ENCODE peak calls at places on chromosomes 13 and 19, in ten cellular contexts. One of them, this sample, is unnamed.

GRCh38 chr19:38842439-38843174 is 7.2 kb downstream of the HNRNPL start:
- DNase-seq in thyroid gland: peak; percentile 15
- DNase-seq in heart left ventricle: no peak
- DNase-seq in tibial nerve: no peak
- DNase-seq in H1: no peak
- DNase-seq in aorta: no peak
- DNase-seq in cardiac muscle cell: no peak
- DNase-seq in K562: no peak
- DNase-seq in body of pancreas: no peak
- DNase-seq in thoracic aorta: no peak
- DNase-seq in this sample: peak; percentile 84

GRCh38 chr13:44734204-44734707 is 158.1 kb upstream of the TSC22D1 start:
- DNase-seq in body of pancreas: peak; percentile 58
- DNase-seq in aorta: no peak
- DNase-seq in thyroid gland: peak; percentile 60
- DNase-seq in heart left ventricle: peak; percentile 75
- DNase-seq in H1: no peak
- DNase-seq in thoracic aorta: no peak
- DNase-seq in cardiac muscle cell: no peak
- DNase-seq in K562: no peak
- DNase-seq in tibial nerve: no peak
- DNase-seq in this sample: no peak

GRCh38 chr19:40689339-40690049 is 957 bp downstream of the NUMBL start:
- DNase-seq in thoracic aorta: no peak
- DNase-seq in thyroid gland: no peak
- DNase-seq in aorta: no peak
- DNase-seq in cardiac muscle cell: no peak
- DNase-seq in body of pancreas: peak; percentile 24
- DNase-seq in heart left ventricle: peak; percentile 59
- DNase-seq in K562: peak; percentile 59
- DNase-seq in tibial nerve: no peak
- DNase-seq in H1: peak; percentile 58
- DNase-seq in this sample: no peak

GRCh38 chr19:6066661-6067646 is 43.3 kb downstream of the RFX2 start:
- DNase-seq in aorta: peak; percentile 97
- DNase-seq in H1: peak; percentile 68
- DNase-seq in tibial nerve: peak; percentile 88
- DNase-seq in body of pancreas: peak; percentile 96
- DNase-seq in heart left ventricle: peak; percentile 91
- DNase-seq in thyroid gland: peak; percentile 85
- DNase-seq in thoracic aorta: peak; percentile 96
- DNase-seq in K562: peak; percentile 56
- DNase-seq in cardiac muscle cell: peak; percentile 73
- DNase-seq in this sample: no peak

GRCh38 chr13:22517544-22517943 is 663.2 kb upstream of the SGCG start:
- DNase-seq in K562: no peak
- DNase-seq in heart left ventricle: no peak
- DNase-seq in aorta: no peak
- DNase-seq in thyroid gland: no peak
- DNase-seq in body of pancreas: no peak
- DNase-seq in thoracic aorta: no peak
- DNase-seq in H1: no peak
- DNase-seq in tibial nerve: no peak
- DNase-seq in cardiac muscle cell: no peak
- DNase-seq in this sample: no peak

GRCh38 chr13:32023096-32023495 is 8.5 kb upstream of the FRY start:
- DNase-seq in heart left ventricle: no peak
- DNase-seq in thyroid gland: no peak
- DNase-seq in K562: no peak
- DNase-seq in thoracic aorta: no peak
- DNase-seq in tibial nerve: no peak
- DNase-seq in body of pancreas: no peak
- DNase-seq in H1: no peak
- DNase-seq in cardiac muscle cell: no peak
- DNase-seq in aorta: no peak
- DNase-seq in this sample: no peak

GRCh38 chr13:73303858-73304257 is 245.1 kb downstream of the KLF5 start:
- DNase-seq in thoracic aorta: no peak
- DNase-seq in aorta: no peak
- DNase-seq in H1: no peak
- DNase-seq in K562: no peak
- DNase-seq in thyroid gland: no peak
- DNase-seq in cardiac muscle cell: no peak
- DNase-seq in body of pancreas: no peak
- DNase-seq in heart left ventricle: no peak
- DNase-seq in tibial nerve: no peak
- DNase-seq in this sample: no peak

GRCh38 chr19:4052993-4053422 is 13.7 kb downstream of the ZBTB7A start:
- DNase-seq in tibial nerve: no peak
- DNase-seq in aorta: no peak
- DNase-seq in H1: no peak
- DNase-seq in body of pancreas: no peak
- DNase-seq in cardiac muscle cell: no peak
- DNase-seq in thoracic aorta: no peak
- DNase-seq in K562: no peak
- DNase-seq in heart left ventricle: no peak
- DNase-seq in thyroid gland: no peak
- DNase-seq in this sample: no peak

GRCh38 chr19:15268192-15268927 is 36.1 kb upstream of the EPHX3 start:
- DNase-seq in cardiac muscle cell: no peak
- DNase-seq in thyroid gland: no peak
- DNase-seq in H1: no peak
- DNase-seq in tibial nerve: no peak
- DNase-seq in aorta: no peak
- DNase-seq in thoracic aorta: no peak
- DNase-seq in heart left ventricle: no peak
- DNase-seq in K562: no peak
- DNase-seq in body of pancreas: no peak
- DNase-seq in this sample: no peak

GRCh38 chr19:15269806-15270205 is 37.6 kb upstream of the EPHX3 start:
- DNase-seq in aorta: no peak
- DNase-seq in H1: no peak
- DNase-seq in cardiac muscle cell: no peak
- DNase-seq in tibial nerve: no peak
- DNase-seq in body of pancreas: no peak
- DNase-seq in thyroid gland: no peak
- DNase-seq in K562: no peak
- DNase-seq in thoracic aorta: no peak
- DNase-seq in heart left ventricle: no peak
- DNase-seq in this sample: no peak

GRCh38 chr19:15265849-15266248 is 33.6 kb upstream of the EPHX3 start:
- DNase-seq in body of pancreas: peak; percentile 99
- DNase-seq in cardiac muscle cell: no peak
- DNase-seq in heart left ventricle: peak; percentile 91
- DNase-seq in tibial nerve: peak; percentile 82
- DNase-seq in aorta: peak; percentile 97
- DNase-seq in K562: no peak
- DNase-seq in thoracic aorta: peak; percentile 73
- DNase-seq in H1: no peak
- DNase-seq in thyroid gland: peak; percentile 96
- DNase-seq in this sample: no peak

GRCh38 chr19:15266683-15267082 is 34.4 kb upstream of the EPHX3 start:
- DNase-seq in thyroid gland: no peak
- DNase-seq in cardiac muscle cell: no peak
- DNase-seq in tibial nerve: no peak
- DNase-seq in aorta: no peak
- DNase-seq in heart left ventricle: no peak
- DNase-seq in thoracic aorta: no peak
- DNase-seq in H1: no peak
- DNase-seq in body of pancreas: no peak
- DNase-seq in K562: no peak
- DNase-seq in this sample: no peak

DNA sequence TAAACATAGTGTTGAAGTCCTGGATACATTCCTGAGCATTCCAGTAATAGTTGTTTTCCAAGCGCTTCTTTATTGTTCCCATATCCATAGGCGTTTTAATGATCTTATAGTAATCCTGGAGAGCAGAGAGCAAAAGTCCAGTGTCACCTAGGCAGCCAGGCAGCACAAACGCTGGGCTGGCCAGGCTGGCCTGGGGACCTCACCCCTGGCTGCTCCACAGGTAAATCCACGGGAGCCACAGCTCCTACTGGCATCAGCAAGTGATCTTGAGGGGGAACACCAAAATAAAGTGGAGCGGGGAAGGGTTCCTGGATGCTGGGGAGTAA is 36.6 kb upstream of the EPHX3 start:
- DNase-seq in body of pancreas: no peak
- DNase-seq in cardiac muscle cell: no peak
- DNase-seq in thoracic aorta: no peak
- DNase-seq in H1: no peak
- DNase-seq in heart left ventricle: no peak
- DNase-seq in thyroid gland: no peak
- DNase-seq in K562: no peak
- DNase-seq in tibial nerve: no peak
- DNase-seq in aorta: no peak
- DNase-seq in this sample: no peak
- H3K36me3 ChIP-seq in body of pancreas: peaks cover 8% of the 10 kb centered on the region
- H3K36me3 ChIP-seq in cardiac muscle cell: peaks cover 23% of the 10 kb centered on the region
- H3K36me3 ChIP-seq in thoracic aorta: peaks cover 43% of the 10 kb centered on the region
- H3K36me3 ChIP-seq in H1: peaks cover 28% of the 10 kb centered on the region
- H3K36me3 ChIP-seq in heart left ventricle: peaks cover 86% of the 10 kb centered on the region
- H3K36me3 ChIP-seq in thyroid gland: peaks cover 44% of the 10 kb centered on the region
- H3K36me3 ChIP-seq in K562: peaks cover 100% of the 10 kb centered on the region
- H3K36me3 ChIP-seq in tibial nerve: peaks cover 18% of the 10 kb centered on the region
- H3K36me3 ChIP-seq in aorta: peaks cover 8% of the 10 kb centered on the region
- H3K36me3 ChIP-seq in this sample: peaks cover 85% of the 10 kb centered on the region

GRCh38 chr13:99995503-99996176 is 14.1 kb downstream of the ZIC2 start:
- DNase-seq in cardiac muscle cell: no peak
- DNase-seq in heart left ventricle: no peak
- DNase-seq in thoracic aorta: no peak
- DNase-seq in aorta: no peak
- DNase-seq in K562: no peak
- DNase-seq in H1: no peak
- DNase-seq in tibial nerve: no peak
- DNase-seq in body of pancreas: no peak
- DNase-seq in thyroid gland: no peak
- DNase-seq in this sample: peak; percentile 13

GRCh38 chr13:99998261-99998660 is 16.7 kb downstream of the ZIC2 start:
- DNase-seq in thyroid gland: no peak
- DNase-seq in body of pancreas: no peak
- DNase-seq in thoracic aorta: no peak
- DNase-seq in heart left ventricle: no peak
- DNase-seq in cardiac muscle cell: no peak
- DNase-seq in tibial nerve: no peak
- DNase-seq in H1: peak; percentile 44
- DNase-seq in aorta: no peak
- DNase-seq in K562: no peak
- DNase-seq in this sample: no peak

GRCh38 chr13:99997702-99998219 is 16.2 kb downstream of the ZIC2 start:
- DNase-seq in cardiac muscle cell: no peak
- DNase-seq in K562: no peak
- DNase-seq in thyroid gland: no peak
- DNase-seq in thoracic aorta: no peak
- DNase-seq in tibial nerve: no peak
- DNase-seq in aorta: no peak
- DNase-seq in body of pancreas: no peak
- DNase-seq in H1: no peak
- DNase-seq in heart left ventricle: no peak
- DNase-seq in this sample: no peak

GRCh38 chr13:99995104-99995502 is 13.5 kb downstream of the ZIC2 start:
- DNase-seq in thoracic aorta: no peak
- DNase-seq in body of pancreas: no peak
- DNase-seq in K562: no peak
- DNase-seq in heart left ventricle: no peak
- DNase-seq in aorta: no peak
- DNase-seq in tibial nerve: no peak
- DNase-seq in cardiac muscle cell: no peak
- DNase-seq in thyroid gland: no peak
- DNase-seq in H1: no peak
- DNase-seq in this sample: no peak

DNA sequence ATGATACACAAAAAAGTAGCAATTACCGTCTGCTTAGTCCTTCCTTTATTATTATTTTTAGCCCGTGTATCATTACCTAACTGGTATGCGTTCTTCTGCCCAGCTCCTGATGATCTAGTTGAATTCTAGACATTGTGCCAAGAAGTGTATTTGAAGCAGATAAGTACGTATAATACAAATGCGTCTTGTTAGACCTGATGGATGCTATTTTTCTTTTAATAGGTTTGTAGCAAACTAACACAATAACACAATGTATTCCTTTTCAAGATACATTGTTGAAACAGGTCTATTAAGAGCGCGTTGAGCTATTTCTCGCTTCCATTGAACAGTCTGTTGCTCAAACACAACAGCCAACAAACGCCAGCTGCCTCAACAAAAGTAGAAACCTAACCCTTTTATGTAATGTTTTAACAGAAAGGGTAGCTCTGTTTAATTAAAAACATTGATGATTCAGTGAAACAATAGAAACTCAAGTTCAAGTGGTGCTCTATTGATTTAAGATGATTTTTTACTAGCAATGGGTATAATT is 14.7 kb downstream of the ZIC2 start:
- DNase-seq in cardiac muscle cell: no peak
- DNase-seq in H1: no peak
- DNase-seq in K562: no peak
- DNase-seq in thoracic aorta: no peak
- DNase-seq in body of pancreas: no peak
- DNase-seq in thyroid gland: no peak
- DNase-seq in aorta: no peak
- DNase-seq in heart left ventricle: no peak
- DNase-seq in tibial nerve: no peak
- DNase-seq in this sample: no peak
- H3K27me3 ChIP-seq in cardiac muscle cell: peaks cover 83% of the 10 kb centered on the region
- H3K27me3 ChIP-seq in H1: peaks cover 52% of the 10 kb centered on the region
- H3K27me3 ChIP-seq in K562: peaks cover 8% of the 10 kb centered on the region
- H3K27me3 ChIP-seq in thoracic aorta: peaks cover 55% of the 10 kb centered on the region
- H3K27me3 ChIP-seq in body of pancreas: peaks cover 13% of the 10 kb centered on the region
- H3K27me3 ChIP-seq in thyroid gland: peaks cover 66% of the 10 kb centered on the region
- H3K27me3 ChIP-seq in aorta: no peaks in the 10 kb centered on the region
- H3K27me3 ChIP-seq in heart left ventricle: peaks cover 86% of the 10 kb centered on the region
- H3K27me3 ChIP-seq in tibial nerve: peaks cover 99% of the 10 kb centered on the region
- H3K27me3 ChIP-seq in this sample: peaks cover 53% of the 10 kb centered on the region

GRCh38 chr19:2039082-2039958 is 11.7 kb downstream of the MKNK2 start:
- DNase-seq in body of pancreas: no peak
- DNase-seq in heart left ventricle: no peak
- DNase-seq in tibial nerve: no peak
- DNase-seq in cardiac muscle cell: no peak
- DNase-seq in H1: peak; percentile 43
- DNase-seq in thyroid gland: no peak
- DNase-seq in K562: peak; percentile 35
- DNase-seq in thoracic aorta: no peak
- DNase-seq in aorta: peak; percentile 76
- DNase-seq in this sample: no peak
- H3K36me3 ChIP-seq in body of pancreas: peaks cover 20% of the 10 kb centered on the region
- H3K36me3 ChIP-seq in heart left ventricle: peaks cover 60% of the 10 kb centered on the region
- H3K36me3 ChIP-seq in tibial nerve: peaks cover 33% of the 10 kb centered on the region
- H3K36me3 ChIP-seq in cardiac muscle cell: no peaks in the 10 kb centered on the region
- H3K36me3 ChIP-seq in H1: peaks cover 7% of the 10 kb centered on the region
- H3K36me3 ChIP-seq in thyroid gland: peaks cover 52% of the 10 kb centered on the region
- H3K36me3 ChIP-seq in K562: peaks cover 62% of the 10 kb centered on the region
- H3K36me3 ChIP-seq in thoracic aorta: peaks cover 40% of the 10 kb centered on the region
- H3K36me3 ChIP-seq in aorta: peaks cover 3% of the 10 kb centered on the region
- H3K36me3 ChIP-seq in this sample: peaks cover 42% of the 10 kb centered on the region

GRCh38 chr19:719636-720377 is 11.1 kb downstream of the PALM start:
- DNase-seq in K562: peak; percentile 91
- DNase-seq in thyroid gland: no peak
- DNase-seq in tibial nerve: no peak
- DNase-seq in aorta: no peak
- DNase-seq in thoracic aorta: no peak
- DNase-seq in body of pancreas: no peak
- DNase-seq in H1: peak; percentile 59
- DNase-seq in cardiac muscle cell: no peak
- DNase-seq in heart left ventricle: no peak
- DNase-seq in this sample: no peak

GRCh38 chr19:718251-719024 is 9.7 kb downstream of the PALM start:
- DNase-seq in thyroid gland: no peak
- DNase-seq in H1: peak; percentile 60
- DNase-seq in K562: no peak
- DNase-seq in aorta: no peak
- DNase-seq in body of pancreas: no peak
- DNase-seq in heart left ventricle: no peak
- DNase-seq in tibial nerve: no peak
- DNase-seq in cardiac muscle cell: no peak
- DNase-seq in thoracic aorta: no peak
- DNase-seq in this sample: no peak

GRCh38 chr19:722553-723101 is 13.9 kb downstream of the PALM start:
- DNase-seq in cardiac muscle cell: no peak
- DNase-seq in thoracic aorta: no peak
- DNase-seq in body of pancreas: no peak
- DNase-seq in tibial nerve: no peak
- DNase-seq in thyroid gland: peak; percentile 17
- DNase-seq in aorta: no peak
- DNase-seq in H1: no peak
- DNase-seq in K562: no peak
- DNase-seq in heart left ventricle: no peak
- DNase-seq in this sample: no peak

GRCh38 chr19:719081-719512 is 10.4 kb downstream of the PALM start:
- DNase-seq in tibial nerve: peak; percentile 58
- DNase-seq in thyroid gland: peak; percentile 21
- DNase-seq in H1: peak; percentile 60
- DNase-seq in body of pancreas: no peak
- DNase-seq in heart left ventricle: no peak
- DNase-seq in K562: peak; percentile 49
- DNase-seq in thoracic aorta: no peak
- DNase-seq in aorta: peak; percentile 88
- DNase-seq in cardiac muscle cell: no peak
- DNase-seq in this sample: no peak

GRCh38 chr19:720691-721160 is 12.0 kb downstream of the PALM start:
- DNase-seq in K562: no peak
- DNase-seq in thoracic aorta: no peak
- DNase-seq in tibial nerve: no peak
- DNase-seq in heart left ventricle: no peak
- DNase-seq in aorta: no peak
- DNase-seq in H1: peak; percentile 68
- DNase-seq in thyroid gland: no peak
- DNase-seq in cardiac muscle cell: no peak
- DNase-seq in body of pancreas: no peak
- DNase-seq in this sample: no peak
- H3K27me3 ChIP-seq in K562: no peaks in the 10 kb centered on the region
- H3K27me3 ChIP-seq in thoracic aorta: no peaks in the 10 kb centered on the region
- H3K27me3 ChIP-seq in tibial nerve: no peaks in the 10 kb centered on the region
- H3K27me3 ChIP-seq in heart left ventricle: peaks cover 5% of the 10 kb centered on the region
- H3K27me3 ChIP-seq in aorta: no peaks in the 10 kb centered on the region
- H3K27me3 ChIP-seq in H1: no peaks in the 10 kb centered on the region
- H3K27me3 ChIP-seq in thyroid gland: no peaks in the 10 kb centered on the region
- H3K27me3 ChIP-seq in cardiac muscle cell: no peaks in the 10 kb centered on the region
- H3K27me3 ChIP-seq in body of pancreas: no peaks in the 10 kb centered on the region
- H3K27me3 ChIP-seq in this sample: no peaks in the 10 kb centered on the region